ENCODE peak calls at places on chromosomes 11 and 22, in six cellular contexts. K is lower lobe of right lung, U is left ventricle myocardium inferior, S is adipocyte, D is heart right ventricle, Y is neural progenitor cell. C is an unnamed sample. For H3K4me1 and H3K27me3, the result is how much of the 10 kb centered on the place peaks cover.

GRCh38 chr11:47464479-47464878 is 15.5 kb upstream of the RAPSN start:
- DNase-seq in K (no peak), U (no peak), S (no peak), D (no peak), Y (peak), C (no peak)

GRCh38 chr11:88106685-88107084 is 68.6 kb downstream of the RAB38 start:
- DNase-seq in K (no peak), U (no peak), S (no peak), D (no peak), Y (no peak), C (no peak)

GRCh38 chr11:43917851-43918250 is 24.6 kb upstream of the C11orf96 start:
- DNase-seq in K (no peak), U (no peak), S (no peak), D (no peak), Y (no peak), C (no peak)

GRCh38 chr11:93821617-93822016 is 28.8 kb downstream of the VSTM5 start:
- DNase-seq in K (no peak), U (no peak), S (no peak), D (no peak), Y (no peak), C (no peak)

GRCh38 chr22:23714596-23715588 is 24.1 kb downstream of the RGL4 start:
- DNase-seq in K (no peak), U (no peak), S (no peak), D (no peak), Y (no peak), C (no peak)

GRCh38 chr11:5679811-5680210 is 5.1 kb downstream of the TRIM5 start:
- DNase-seq in K (no peak), U (no peak), S (no peak), D (no peak), Y (no peak), C (no peak)

GRCh38 chr11:102534261-102534872 is 3.8 kb upstream of the MMP7 start:
- DNase-seq in K (no peak), U (no peak), S (no peak), D (no peak), Y (no peak), C (no peak)

GRCh38 chr22:41608386-41608785 is 12.5 kb downstream of the DESI1 start:
- DNase-seq in K (no peak), U (no peak), S (no peak), D (no peak), Y (no peak), C (no peak)

GRCh38 chr22:24067587-24068376 is 56.7 kb downstream of the CABIN1 start:
- DNase-seq in K (no peak), U (no peak), S (no peak), D (no peak), Y (no peak), C (no peak)

GRCh38 chr11:7639643-7640025 is 33.7 kb downstream of the CYB5R2 start:
- DNase-seq in K (peak), U (no peak), S (no peak), D (no peak), Y (no peak), C (no peak)

GRCh38 chr11:70944636-70945035 is 307.7 kb downstream of the SHANK2 start:
- DNase-seq in K (no peak), U (no peak), S (no peak), D (no peak), Y (no peak), C (no peak)

GRCh38 chr11:66718320-66718971 is 10.6 kb downstream of the SPTBN2 start:
- DNase-seq in K (peak), U (no peak), S (no peak), D (no peak), Y (no peak), C (no peak)

GRCh38 chr22:50569041-50569459 is 6.3 kb upstream of the SYCE3 start:
- DNase-seq in K (peak), U (no peak), S (no peak), D (no peak), Y (no peak), C (peak)

GRCh38 chr22:47161631-47162030 is 399.2 kb downstream of the TBC1D22A start:
- DNase-seq in K (peak), U (no peak), S (no peak), D (no peak), Y (no peak), C (no peak)

GRCh38 chr11:62108017-62108750 is 15.6 kb upstream of the INCENP start:
- DNase-seq in K (no peak), U (no peak), S (peak), D (no peak), Y (peak), C (no peak)

GRCh38 chr11:26442131-26442530 is 110.2 kb downstream of the ANO3 start:
- DNase-seq in K (no peak), U (no peak), S (peak), D (no peak), Y (no peak), C (no peak)

GRCh38 chr11:7506243-7506642 is 7.6 kb upstream of the PPFIBP2 start:
- DNase-seq in K (no peak), U (no peak), S (no peak), D (no peak), Y (no peak), C (no peak)

GRCh38 chr11:30046211-30046945 is 29.5 kb upstream of the KCNA4 start:
- DNase-seq in K (no peak), U (no peak), S (no peak), D (no peak), Y (peak), C (no peak)

GRCh38 chr11:18492888-18493287 is 33.9 kb downstream of the TSG101 start:
- DNase-seq in K (no peak), U (no peak), S (peak), D (no peak), Y (no peak), C (no peak)

GRCh38 chr11:30128269-30128932 is 102.4 kb upstream of the FSHB start:
- DNase-seq in K (no peak), U (no peak), S (peak), D (no peak), Y (peak), C (no peak)

GRCh38 chr11:72239849-72240460 is 4.0 kb downstream of the PHOX2A start:
- DNase-seq in K (peak), U (peak), S (peak), D (peak), Y (peak), C (peak)

GRCh38 chr22:41939981-41940852 is 6.7 kb downstream of the CENPM start:
- DNase-seq in K (peak), U (no peak), S (no peak), D (no peak), Y (no peak), C (no peak)

GRCh38 chr11:35012467-35013191 is 96.2 kb downstream of the PDHX start:
- DNase-seq in K (no peak), U (no peak), S (no peak), D (no peak), Y (no peak), C (no peak)

DNA sequence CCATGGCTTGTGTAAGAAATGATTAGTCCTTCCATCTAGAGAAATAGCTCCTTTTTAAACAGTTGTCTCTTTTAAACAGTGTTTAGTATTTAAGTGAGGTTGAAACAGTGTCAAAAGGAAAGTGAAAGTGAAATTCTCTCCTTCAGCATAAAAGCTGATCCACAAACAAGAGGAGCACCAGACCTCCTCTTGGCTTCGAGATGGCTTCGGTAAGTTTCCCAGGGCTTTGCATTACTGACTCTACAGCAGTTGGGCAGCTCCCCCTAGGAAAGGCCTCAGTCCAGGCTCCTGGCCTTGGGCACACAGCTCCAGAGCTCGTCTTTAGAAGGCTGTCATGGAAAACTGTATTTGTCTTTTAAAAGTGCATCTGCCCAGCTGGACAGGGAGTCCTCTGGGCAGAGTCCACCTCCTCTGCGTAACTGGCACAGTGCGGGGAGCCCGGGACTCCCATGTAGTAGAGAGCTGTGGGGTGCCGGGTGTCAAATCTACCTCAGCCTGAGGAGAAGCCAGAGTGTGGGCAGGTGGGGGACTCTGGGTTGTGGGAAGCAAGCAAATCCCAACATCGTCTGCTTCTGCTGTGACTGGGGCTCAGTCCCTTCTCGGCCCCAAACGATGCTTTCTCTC is at the start of gene PLAAT4:
- DNase-seq in K (no peak), U (peak), S (peak), D (peak), Y (no peak), C (no peak)
- H3K4me3 ChIP-seq in K (peak), U (peak), S (peak), D (peak), Y (no peak), C (peak)

DNA sequence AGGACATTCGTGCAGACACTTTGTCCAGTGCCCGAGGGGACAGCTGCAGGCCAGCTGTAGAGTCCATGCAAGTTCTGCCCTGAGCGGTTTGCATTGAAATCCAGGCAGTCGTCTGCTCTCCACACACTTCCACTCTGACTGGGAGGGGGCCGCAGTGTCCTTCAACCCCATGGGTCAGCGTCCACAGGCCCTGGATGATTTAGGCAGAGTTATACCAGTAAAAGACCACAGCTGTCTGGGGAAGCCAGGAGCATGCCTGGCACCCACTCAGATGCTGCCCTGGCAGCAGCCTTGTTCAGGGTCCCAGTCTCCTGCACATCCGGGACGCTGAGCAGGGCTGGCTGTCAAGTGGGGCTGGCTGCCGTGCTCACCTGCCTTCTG is 26.5 kb downstream of the KRTAP5-5 start:
- DNase-seq in K (no peak), U (no peak), S (no peak), D (no peak), Y (no peak), C (no peak)
- H3K4me1 ChIP-seq in K (under half), U (under half), S (under half), D (under half), Y (under half), C (under half)

GRCh38 chr11:65546217-65546958 is 11.8 kb downstream of the LTBP3 start:
- DNase-seq in K (peak), U (peak), S (no peak), D (peak), Y (peak), C (peak)

GRCh38 chr11:65545853-65546216 is 12.3 kb downstream of the LTBP3 start:
- DNase-seq in K (no peak), U (no peak), S (no peak), D (no peak), Y (no peak), C (no peak)

GRCh38 chr11:65551572-65552398 is 6.4 kb downstream of the LTBP3 start:
- DNase-seq in K (peak), U (peak), S (peak), D (peak), Y (peak), C (peak)

GRCh38 chr11:65547446-65548125 is 10.6 kb downstream of the LTBP3 start:
- DNase-seq in K (no peak), U (no peak), S (no peak), D (no peak), Y (no peak), C (peak)

DNA sequence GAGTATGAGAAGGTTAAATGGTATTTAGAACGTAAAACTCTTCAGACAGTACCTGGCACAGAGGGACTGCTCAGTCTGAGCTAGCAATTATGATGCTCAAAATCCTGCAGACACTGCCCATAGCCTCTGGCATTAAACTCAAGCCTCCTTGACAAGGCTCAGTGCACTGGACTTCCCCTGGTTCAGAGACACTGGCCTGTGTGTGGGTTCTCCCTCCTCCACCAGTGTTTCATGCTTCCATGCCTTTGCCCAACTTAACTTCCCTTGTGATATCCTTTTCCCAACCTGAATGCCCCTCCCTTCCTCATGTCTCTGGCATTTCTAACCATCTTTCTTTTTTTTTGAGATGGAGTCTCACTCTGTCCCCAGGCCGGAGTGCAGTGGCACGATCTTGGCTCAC is 9.1 kb downstream of the LTBP3 start:
- DNase-seq in K (no peak), U (no peak), S (no peak), D (no peak), Y (no peak), C (no peak)
- H3K27me3 ChIP-seq in K (under half), U (under half), S (under half), D (under half), Y (half or more), C (under half)

GRCh38 chr11:123526027-123526805 is 96.1 kb downstream of the GRAMD1B start:
- DNase-seq in K (no peak), U (no peak), S (no peak), D (no peak), Y (no peak), C (no peak)
- H3K4me3 ChIP-seq in K (no peak), U (peak), S (peak), D (no peak), Y (no peak), C (peak)

GRCh38 chr22:21860640-21861039 is 6.8 kb downstream of the MAPK1 start:
- DNase-seq in K (no peak), U (no peak), S (no peak), D (no peak), Y (no peak), C (no peak)
- H3K4me1 ChIP-seq in K (half or more), U (half or more), S (under half), D (half or more), Y (half or more), C (under half)

DNA sequence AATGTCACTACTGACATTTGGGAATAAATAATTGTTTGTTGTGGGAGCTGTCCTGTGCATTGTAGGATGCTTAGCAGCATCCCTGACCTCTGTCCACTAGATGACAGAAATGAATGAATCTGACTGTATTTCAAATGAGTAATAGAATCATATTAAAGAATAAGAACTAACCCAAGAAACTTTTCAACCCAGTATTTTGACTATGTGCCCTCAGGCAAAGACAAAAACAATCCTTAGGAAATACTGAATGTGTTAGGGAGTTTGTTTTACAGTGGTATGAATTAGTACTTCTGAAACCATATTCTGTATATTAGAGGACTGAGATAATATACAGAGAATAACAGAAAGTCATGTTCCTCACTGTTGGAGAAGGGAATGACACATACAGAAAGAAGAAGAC is 320.9 kb upstream of the PITPNB start:
- DNase-seq in K (no peak), U (no peak), S (peak), D (no peak), Y (no peak), C (no peak)
- H3K27me3 ChIP-seq in K (under half), U (under half), S (under half), D (under half), Y (under half), C (under half)

DNA sequence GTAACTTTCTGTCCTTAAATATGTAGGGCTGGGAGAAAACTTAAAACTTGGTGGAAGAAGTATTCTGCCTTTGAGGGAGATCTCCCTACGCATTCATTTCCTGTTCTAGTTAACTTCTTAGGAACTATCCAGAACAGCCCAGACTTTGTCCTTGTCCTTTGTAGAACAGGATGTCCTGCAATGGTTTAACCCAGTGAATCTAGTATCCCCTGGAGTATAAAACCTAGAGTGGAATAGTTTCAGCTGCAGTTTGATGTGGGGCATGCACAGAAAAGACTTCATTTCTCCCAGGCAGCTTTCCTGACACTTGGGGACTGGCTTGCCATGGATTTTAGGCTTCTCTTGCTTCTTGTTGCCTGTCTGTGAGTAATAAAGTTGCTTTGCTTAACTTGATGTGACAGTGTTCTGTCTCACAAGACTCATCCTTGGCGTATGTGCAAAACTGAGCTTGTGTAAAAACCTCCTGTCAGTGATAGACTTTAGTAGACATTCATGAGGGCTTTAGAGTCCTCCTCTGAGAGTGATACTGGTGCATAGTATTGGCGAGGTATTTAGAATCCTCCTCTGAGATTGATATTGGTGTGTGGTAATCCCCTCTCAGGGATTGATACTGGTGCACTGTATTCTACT is 28.2 kb downstream of the ARHGAP42 start:
- DNase-seq in K (no peak), U (no peak), S (no peak), D (no peak), Y (no peak), C (no peak)
- H3K4me3 ChIP-seq in K (no peak), U (peak), S (no peak), D (no peak), Y (no peak), C (no peak)

GRCh38 chr22:31954535-31955326 is 10.4 kb downstream of the YWHAH start:
- DNase-seq in K (no peak), U (no peak), S (no peak), D (no peak), Y (no peak), C (peak)
- H3K4me1 ChIP-seq in K (half or more), U (half or more), S (half or more), D (half or more), Y (under half), C (under half)